ENCODE peak calls at places on chromosomes 4 and X, in six cellular contexts. Z is ovary, N is upper lobe of right lung, T is cardiac muscle cell, K is natural killer cell, G is cardiac fibroblast. E is an unnamed sample.

GRCh38 chr4:53855886-53856260 is 208.5 kb downstream of the CHIC2 start:
- DNase-seq in Z (no peak), N (no peak), T (peak), K (no peak), G (peak), E (no peak)

GRCh38 chr4:67130411-67130810 is 414.9 kb downstream of the CENPC start:
- DNase-seq in Z (no peak), N (no peak), T (no peak), K (no peak), G (no peak), E (no peak)

GRCh38 chrX:70437011-70437410 is 7.6 kb upstream of the DLG3 start:
- DNase-seq in Z (no peak), N (no peak), T (peak), K (no peak), G (peak), E (no peak)

GRCh38 chr4:70721747-70722146 is at the start of gene RUFY3:
- DNase-seq in Z (peak), N (no peak), T (peak), K (no peak), G (peak), E (no peak)

GRCh38 chr4:56619160-56619559 is 61.9 kb downstream of the HOPX start:
- DNase-seq in Z (no peak), N (no peak), T (peak), K (no peak), G (peak), E (no peak)

GRCh38 chrX:45843518-45843917 is 642.8 kb upstream of the DIPK2B start:
- DNase-seq in Z (no peak), N (no peak), T (peak), K (no peak), G (peak), E (no peak)

GRCh38 chr4:6375620-6376295 is 96.7 kb downstream of the PPP2R2C start:
- DNase-seq in Z (no peak), N (no peak), T (no peak), K (no peak), G (no peak), E (no peak)

GRCh38 chr4:91734682-91735081 is 569.1 kb upstream of the GRID2 start:
- DNase-seq in Z (no peak), N (no peak), T (peak), K (no peak), G (peak), E (no peak)

GRCh38 chr4:147581601-147582350 is 35.4 kb upstream of the TMEM184C start:
- DNase-seq in Z (no peak), N (no peak), T (peak), K (no peak), G (peak), E (no peak)

GRCh38 chr4:152663203-152664066 is 16.4 kb downstream of the TMEM154 start:
- DNase-seq in Z (no peak), N (no peak), T (no peak), K (no peak), G (no peak), E (no peak)

GRCh38 chr4:26687728-26688127 is 103.8 kb downstream of the TBC1D19 start:
- DNase-seq in Z (no peak), N (no peak), T (peak), K (no peak), G (peak), E (no peak)

DNA sequence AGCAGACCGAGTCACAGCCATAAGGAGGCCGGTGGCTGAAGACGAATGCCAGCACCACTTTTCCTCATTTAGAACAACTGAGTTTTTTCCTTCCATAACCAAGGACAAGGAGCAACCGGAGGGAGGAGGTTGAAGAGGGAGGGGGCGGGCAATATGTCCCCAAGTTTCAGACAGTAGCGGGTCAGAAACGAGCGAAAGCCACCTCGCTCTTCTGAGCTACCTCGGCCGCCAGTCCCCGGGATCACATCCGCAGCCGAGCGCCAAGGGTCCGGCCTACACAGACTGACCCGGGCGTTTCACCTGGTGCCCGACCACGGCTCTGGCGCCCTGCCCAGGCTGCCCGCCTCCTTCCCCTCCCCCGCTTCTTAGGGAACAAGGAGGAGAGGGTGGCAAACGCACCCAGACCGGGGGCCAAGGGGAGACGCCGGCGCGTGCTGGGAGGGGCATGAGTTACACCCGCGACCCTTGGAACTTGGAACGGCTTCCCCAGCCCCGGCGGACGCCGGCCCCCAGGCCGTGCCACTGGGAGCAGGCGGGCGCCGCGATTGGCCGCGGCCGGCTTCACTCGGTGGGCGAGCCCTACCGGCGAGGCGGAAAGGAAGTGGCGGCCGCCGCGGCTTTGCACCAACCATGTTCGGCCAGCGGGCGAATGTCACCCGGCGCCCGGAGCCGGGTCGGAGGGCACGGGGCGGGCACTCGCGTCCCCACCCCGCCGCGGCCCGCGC is 1.6 kb downstream of the IRF2 start:
- DNase-seq in Z (peak), N (peak), T (peak), K (peak), G (peak), E (peak)
- TF ChIP-seq CTCF in Z (no peak), N (peak), T (no peak), K (peak), G (no peak), E (no peak)

GRCh38 chrX:7927259-7928167 is at the start of gene PNPLA4:
- DNase-seq in Z (peak), N (peak), T (peak), K (peak), G (peak), E (peak)
- TF ChIP-seq CTCF in Z (no peak), N (peak), T (no peak), K (no peak), G (no peak), E (no peak)

DNA sequence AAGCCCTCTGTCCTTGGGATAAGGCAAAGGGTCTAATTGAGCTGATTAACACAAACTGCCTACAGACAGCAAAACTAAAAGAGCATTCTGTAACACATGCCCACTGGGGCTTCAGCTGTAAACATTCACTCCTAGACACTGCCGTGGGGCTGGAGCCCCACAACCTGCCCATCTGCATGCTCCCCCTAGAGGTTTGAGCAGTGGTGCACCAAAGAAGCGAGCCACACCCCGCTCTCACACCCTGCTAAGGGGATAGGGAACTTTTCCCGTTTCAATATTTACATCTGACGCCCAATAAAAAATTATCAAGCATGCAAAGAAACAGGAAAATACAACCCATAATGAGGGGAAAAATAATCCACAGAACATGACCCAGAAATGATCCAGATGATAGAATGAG is 46.9 kb upstream of the HSD17B10 start:
- DNase-seq in Z (no peak), N (no peak), T (no peak), K (no peak), G (no peak), E (peak)
- TF ChIP-seq CTCF in Z (no peak), N (peak), T (peak), K (no peak), G (peak), E (no peak)

GRCh38 chr4:111808174-111808573 is 337.1 kb upstream of the FAM241A start:
- DNase-seq in Z (no peak), N (no peak), T (no peak), K (no peak), G (no peak), E (no peak)

GRCh38 chr4:111807556-111807955 is 337.7 kb upstream of the FAM241A start:
- DNase-seq in Z (no peak), N (no peak), T (no peak), K (no peak), G (no peak), E (no peak)

GRCh38 chr4:111811661-111812060 is 333.6 kb upstream of the FAM241A start:
- DNase-seq in Z (no peak), N (no peak), T (no peak), K (no peak), G (no peak), E (no peak)

GRCh38 chr4:111802191-111802590 is 343.1 kb upstream of the FAM241A start:
- DNase-seq in Z (no peak), N (no peak), T (peak), K (no peak), G (no peak), E (no peak)

DNA sequence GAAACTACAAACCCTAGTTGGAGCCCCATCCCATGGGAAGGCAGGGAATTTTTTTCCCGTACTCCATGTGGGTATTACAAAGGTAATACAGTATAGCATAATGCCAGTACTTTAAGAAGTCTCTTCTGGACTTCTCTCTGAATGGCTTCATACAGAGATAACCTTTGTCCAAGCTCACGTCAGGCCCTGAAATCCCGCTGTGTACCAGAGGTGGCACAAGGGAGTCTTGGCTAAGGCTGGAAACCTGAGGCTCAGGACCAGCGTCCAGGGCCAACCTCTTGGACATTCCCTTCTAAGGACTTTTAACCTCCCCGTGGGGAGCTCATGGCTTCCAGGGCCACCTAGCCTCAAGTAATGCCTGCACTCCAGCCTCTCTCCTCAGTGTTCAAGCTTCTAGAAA is 338.9 kb upstream of the FAM241A start:
- DNase-seq in Z (no peak), N (no peak), T (no peak), K (no peak), G (no peak), E (peak)
- TF ChIP-seq CTCF in Z (no peak), N (no peak), T (no peak), K (no peak), G (no peak), E (peak)

GRCh38 chr4:4306920-4307319 is 16.9 kb downstream of the ZBTB49 start:
- DNase-seq in Z (no peak), N (no peak), T (no peak), K (no peak), G (no peak), E (no peak)

GRCh38 chr4:4308800-4309441 is 18.9 kb downstream of the ZBTB49 start:
- DNase-seq in Z (no peak), N (no peak), T (no peak), K (no peak), G (no peak), E (no peak)

GRCh38 chr4:4311193-4311592 is 21.1 kb downstream of the ZBTB49 start:
- DNase-seq in Z (no peak), N (no peak), T (no peak), K (no peak), G (no peak), E (no peak)
- TF ChIP-seq CTCF in Z (no peak), N (no peak), T (no peak), K (no peak), G (no peak), E (no peak)

DNA sequence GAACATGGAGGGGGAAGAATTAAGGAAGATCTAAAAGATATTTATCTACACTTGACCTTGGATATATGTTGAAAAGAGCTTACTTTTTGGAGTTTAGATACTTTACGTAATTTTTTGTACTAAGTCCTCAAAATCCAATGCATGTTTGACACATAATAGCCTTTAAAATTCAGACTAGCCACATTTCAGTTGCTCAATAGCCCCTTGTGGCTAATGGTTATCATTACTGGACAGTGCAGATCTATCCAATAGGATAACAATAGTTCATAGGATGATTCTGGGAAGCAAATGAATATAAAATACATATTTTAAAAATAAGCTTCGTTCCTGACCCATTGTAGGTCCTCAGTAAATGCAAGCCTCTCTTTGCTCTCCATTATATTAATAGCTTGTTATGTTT is 13.8 kb downstream of the AP1AR start:
- DNase-seq in Z (no peak), N (no peak), T (peak), K (no peak), G (no peak), E (no peak)
- TF ChIP-seq CTCF in Z (no peak), N (no peak), T (peak), K (no peak), G (peak), E (no peak)

E was measured in Calu3.